ENCODE peak calls at places on chromosomes 6 and 20, in five cellular contexts. A is AG09309, N is AG10803, I is neural crest cell, Z is upper lobe of right lung. E is an unnamed sample.

GRCh38 chr20:58691773-58692578 is 624 bp upstream of the NPEPL1 start:
- DNase-seq in A (no peak), N (peak), I (no peak), Z (peak), E (peak)

GRCh38 chr6:170173416-170173990 is 117.4 kb downstream of the DLL1 start:
- DNase-seq in A (no peak), N (no peak), I (no peak), Z (peak), E (no peak)

GRCh38 chr20:56872620-56873458 is 243.7 kb downstream of the TFAP2C start:
- DNase-seq in A (no peak), N (no peak), I (no peak), Z (no peak), E (no peak)

GRCh38 chr6:141562181-141562800 is 570.4 kb upstream of the GJE1 start:
- DNase-seq in A (no peak), N (peak), I (peak), Z (peak), E (no peak)

GRCh38 chr6:140051521-140052455 is 677.3 kb upstream of the CITED2 start:
- DNase-seq in A (peak), N (peak), I (no peak), Z (no peak), E (peak)

GRCh38 chr20:55239269-55239668 is 763.9 kb downstream of the DOK5 start:
- DNase-seq in A (no peak), N (no peak), I (no peak), Z (no peak), E (no peak)

GRCh38 chr6:77368660-77369313 is 94.5 kb downstream of the HTR1B start:
- DNase-seq in A (no peak), N (peak), I (no peak), Z (peak), E (peak)

GRCh38 chr20:41358230-41358629 is 8.4 kb downstream of the EMILIN3 start:
- DNase-seq in A (no peak), N (no peak), I (no peak), Z (no peak), E (no peak)

GRCh38 chr20:6519556-6519955 is 247.9 kb upstream of the BMP2 start:
- DNase-seq in A (no peak), N (peak), I (no peak), Z (no peak), E (peak)

GRCh38 chr6:107989166-107990094 is 31.4 kb upstream of the SEC63 start:
- DNase-seq in A (no peak), N (no peak), I (no peak), Z (no peak), E (no peak)

GRCh38 chr6:119148825-119149525 is 70.5 kb upstream of the FAM184A start:
- DNase-seq in A (no peak), N (peak), I (no peak), Z (no peak), E (no peak)

GRCh38 chr6:105317607-105318533 is 85.0 kb downstream of the PREP start:
- DNase-seq in A (no peak), N (no peak), I (no peak), Z (no peak), E (no peak)

GRCh38 chr6:149934249-149935156 is 7.3 kb upstream of the ULBP2 start:
- DNase-seq in A (peak), N (peak), I (peak), Z (no peak), E (peak)

GRCh38 chr6:164612731-164613130 is 696.7 kb downstream of the C6orf118 start:
- DNase-seq in A (no peak), N (no peak), I (no peak), Z (no peak), E (no peak)

GRCh38 chr20:61099786-61100185 is 152.3 kb upstream of the CDH4 start:
- DNase-seq in A (no peak), N (no peak), I (no peak), Z (no peak), E (no peak)

GRCh38 chr6:21595265-21595950 is 1.9 kb downstream of the SOX4 start:
- DNase-seq in A (no peak), N (peak), I (peak), Z (peak), E (peak)

GRCh38 chr6:25026723-25027122 is 91.0 kb upstream of the RIPOR2 start:
- DNase-seq in A (no peak), N (no peak), I (no peak), Z (peak), E (no peak)

GRCh38 chr20:44496976-44497375 is 21.3 kb downstream of the TTPAL start:
- DNase-seq in A (peak), N (peak), I (no peak), Z (no peak), E (peak)

GRCh38 chr6:22363966-22364296 is 67.1 kb upstream of the PRL start:
- DNase-seq in A (no peak), N (no peak), I (no peak), Z (no peak), E (no peak)

GRCh38 chr6:109478848-109479624 is 4.0 kb downstream of the ZBTB24 start:
- DNase-seq in A (no peak), N (no peak), I (no peak), Z (no peak), E (no peak)

GRCh38 chr20:41425180-41425884 is 58.7 kb upstream of the EMILIN3 start:
- DNase-seq in A (no peak), N (peak), I (no peak), Z (no peak), E (peak)

GRCh38 chr20:41308290-41308691 is 9.2 kb downstream of the ZHX3 start:
- DNase-seq in A (no peak), N (peak), I (no peak), Z (no peak), E (peak)

GRCh38 chr20:49187330-49188100 is 619 bp downstream of the STAU1 start:
- DNase-seq in A (no peak), N (no peak), I (peak), Z (peak), E (peak)

GRCh38 chr20:50385733-50386640 is 124.2 kb upstream of the PTPN1 start:
- DNase-seq in A (no peak), N (no peak), I (no peak), Z (no peak), E (no peak)

GRCh38 chr6:167143041-167143440 is 14.7 kb downstream of the GPR31 start:
- DNase-seq in A (no peak), N (no peak), I (no peak), Z (no peak), E (no peak)

GRCh38 chr20:32484221-32485125 is 100.7 kb downstream of the NOL4L start:
- DNase-seq in A (no peak), N (no peak), I (peak), Z (no peak), E (no peak)

GRCh38 chr6:11702039-11702795 is 76.4 kb downstream of the ADTRP start:
- DNase-seq in A (peak), N (peak), I (no peak), Z (no peak), E (peak)

GRCh38 chr6:162538643-162539064 is 188.9 kb downstream of the PRKN start:
- DNase-seq in A (no peak), N (no peak), I (no peak), Z (no peak), E (peak)

GRCh38 chr6:98002678-98003077 is 719.7 kb upstream of the MMS22L start:
- DNase-seq in A (no peak), N (no peak), I (no peak), Z (no peak), E (no peak)

GRCh38 chr6:2378891-2379652 is 133.7 kb upstream of the GMDS start:
- DNase-seq in A (no peak), N (peak), I (no peak), Z (no peak), E (peak)

GRCh38 chr6:2622683-2623082 is 128.0 kb downstream of the MYLK4 start:
- DNase-seq in A (no peak), N (no peak), I (no peak), Z (no peak), E (no peak)

DNA sequence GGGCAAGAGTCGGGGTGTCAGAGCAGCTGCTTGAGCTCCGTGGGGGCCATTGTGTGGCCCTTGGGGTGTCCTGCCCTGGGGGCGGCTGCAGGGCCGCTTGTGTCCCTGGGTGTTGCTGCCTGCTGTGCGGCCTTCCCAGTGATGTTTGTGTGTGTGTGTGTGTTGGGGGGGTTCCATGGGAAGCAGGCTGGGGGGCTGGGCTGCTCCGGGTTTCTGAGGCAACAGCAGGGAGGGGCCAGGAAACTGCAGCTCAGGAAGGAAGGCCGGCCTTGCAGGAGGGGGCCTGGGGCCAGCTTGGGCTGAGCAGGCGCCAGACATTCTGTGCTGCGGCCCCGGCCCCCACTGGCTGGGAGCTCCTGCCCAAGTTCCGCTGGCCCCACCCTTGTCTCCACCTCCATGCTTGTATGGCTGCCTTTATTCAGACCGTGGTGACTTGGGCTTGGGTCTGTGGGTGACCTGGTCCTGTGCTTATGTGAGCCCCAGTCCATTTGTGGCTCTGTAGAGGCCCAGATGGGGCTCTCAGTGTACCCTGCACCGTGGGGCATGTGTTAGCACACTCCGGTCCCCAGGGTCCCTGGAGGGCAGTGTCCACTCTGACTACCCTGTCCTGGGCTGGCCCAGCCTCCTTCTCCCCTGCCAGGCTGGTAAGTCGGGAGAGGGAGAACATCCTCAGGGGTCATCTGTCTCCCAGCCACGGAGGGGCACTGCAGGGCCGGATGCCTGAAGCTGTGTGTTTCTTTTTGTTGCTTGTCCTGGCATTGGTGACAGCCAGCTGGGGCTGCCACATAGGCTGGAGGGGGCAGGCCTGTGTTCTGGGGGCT is 4.6 kb upstream of the SOX18 start:
- DNase-seq in A (no peak), N (no peak), I (no peak), Z (no peak), E (no peak)
- TF ChIP-seq CTCF in A (no peak), N (peak), I (no peak), Z (no peak), E (peak)

GRCh38 chr20:63172726-63173125 is 43.2 kb downstream of the YTHDF1 start:
- DNase-seq in A (no peak), N (no peak), I (no peak), Z (no peak), E (no peak)
- TF ChIP-seq CTCF in A (no peak), N (no peak), I (no peak), Z (no peak), E (peak)

GRCh38 chr6:593907-594212 is 63.0 kb downstream of the HUS1B start:
- DNase-seq in A (no peak), N (no peak), I (no peak), Z (no peak), E (no peak)

GRCh38 chr6:589090-589489 is 67.8 kb downstream of the HUS1B start:
- DNase-seq in A (no peak), N (no peak), I (no peak), Z (no peak), E (no peak)

GRCh38 chr6:593139-593906 is 63.6 kb downstream of the HUS1B start:
- DNase-seq in A (no peak), N (peak), I (peak), Z (no peak), E (peak)
- TF ChIP-seq CTCF in A (peak), N (peak), I (peak), Z (peak), E (peak)

DNA sequence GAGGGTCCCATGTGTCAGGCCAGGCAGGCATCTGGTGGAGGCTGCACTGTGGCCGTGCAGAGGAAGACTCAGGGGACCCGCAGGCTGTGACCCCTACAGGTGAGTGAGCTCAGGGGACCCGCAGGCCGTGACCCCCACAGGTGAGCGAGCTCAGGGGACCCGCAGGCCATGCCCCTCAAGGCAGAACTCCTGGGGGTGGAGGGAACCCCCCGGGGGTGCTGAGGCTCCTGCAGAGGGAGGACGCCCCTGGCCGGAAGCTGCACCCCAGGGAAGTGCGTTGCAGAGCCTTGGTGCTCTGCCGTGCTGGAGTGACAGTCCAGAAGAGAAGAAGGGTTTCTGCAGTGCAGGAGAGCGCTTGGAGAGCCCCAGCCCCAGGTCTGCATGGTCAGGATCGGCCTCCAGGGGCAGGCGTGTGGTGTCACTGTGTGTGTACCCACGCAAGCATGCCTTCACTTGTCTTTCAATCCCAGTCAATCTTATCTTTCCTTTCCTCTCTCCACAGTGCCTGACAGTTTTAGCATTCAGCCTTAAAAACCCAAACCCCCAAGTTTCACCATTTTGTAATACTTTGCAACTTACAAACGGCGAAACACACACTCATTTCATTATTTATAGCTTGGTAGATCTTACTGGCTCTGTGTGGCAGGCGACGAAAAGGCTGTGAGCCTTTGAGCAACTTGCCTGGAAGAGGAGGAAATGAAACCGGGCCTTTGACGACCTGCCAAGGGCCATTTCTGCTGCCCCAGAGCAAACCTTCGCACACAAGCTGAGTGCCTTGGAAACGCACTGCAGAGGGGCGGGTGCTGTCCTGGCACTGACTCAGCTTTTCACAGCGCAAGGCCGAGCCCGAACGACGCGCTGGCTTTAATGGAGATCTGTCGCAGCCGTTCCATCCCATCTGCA is 101.4 kb upstream of the AGPAT4 start:
- DNase-seq in A (no peak), N (peak), I (no peak), Z (peak), E (peak)
- TF ChIP-seq CTCF in A (peak), N (peak), I (peak), Z (peak), E (peak)